ENCODE peak calls at places on chromosomes 4 and X, in eight cellular contexts. S is astrocyte of the spinal cord, M is activated B cell treated with CpG ODN at 0.5 μM for 24 hours, X is HCT116, K is foreskin fibroblast, Y is colonic mucosa, L is right lobe of liver, J is neural crest cell. N is an unnamed sample.

GRCh38 chrX:12984629-12985303 is 9.9 kb downstream of the TMSB4X start:
- DNase-seq in M (no peak), J (no peak), X (peak; percentile 21), K (peak; percentile 37), Y (no peak), L (no peak), S (peak; percentile 80), N (no peak)

GRCh38 chr4:95728145-95728544 is 111.7 kb upstream of the PDHA2 start:
- DNase-seq in S (peak; percentile 53), M (no peak), X (no peak), K (no peak), Y (no peak), J (no peak), L (no peak), N (no peak)

GRCh38 chr4:3814026-3814570 is 47.9 kb downstream of the ADRA2C start:
- DNase-seq in K (no peak), Y (no peak), J (no peak), M (no peak), X (no peak), L (no peak), S (no peak), N (no peak)

GRCh38 chrX:31931225-31931624 is 859.4 kb upstream of the FTHL17 start:
- DNase-seq in X (no peak), Y (no peak), J (no peak), K (no peak), S (peak; percentile 43), M (no peak), L (no peak), N (no peak)

GRCh38 chr4:154467886-154468285 is 23.7 kb downstream of the DCHS2 start:
- DNase-seq in S (no peak), X (no peak), K (peak; percentile 88), M (no peak), J (no peak), L (no peak), Y (no peak), N (no peak)

GRCh38 chrX:76802698-76803097 is 375.2 kb downstream of the MAGEE1 start:
- DNase-seq in J (no peak), S (no peak), K (no peak), Y (no peak), M (no peak), X (no peak), L (no peak), N (no peak)

GRCh38 chr4:60805500-60806313 is 394.4 kb upstream of the ADGRL3 start:
- DNase-seq in J (peak; percentile 6), L (no peak), K (peak; percentile 43), M (no peak), Y (no peak), S (peak; percentile 48), X (no peak), N (no peak)

GRCh38 chrX:2677764-2678163 is 13.3 kb upstream of the CD99 start:
- DNase-seq in S (peak; percentile 98), J (no peak), L (peak; percentile 43), M (no peak), K (peak; percentile 99), Y (peak; percentile 73), X (peak; percentile 40), N (no peak)

GRCh38 chrX:9390121-9390520 is 74.7 kb upstream of the TBL1X start:
- DNase-seq in J (no peak), L (no peak), M (no peak), S (peak; percentile 30), X (no peak), Y (no peak), K (no peak), N (no peak)

GRCh38 chr4:151766691-151767090 is 5.9 kb upstream of the GATB start:
- DNase-seq in K (no peak), S (no peak), L (no peak), M (no peak), J (no peak), X (peak; percentile 6), Y (no peak), N (no peak)

GRCh38 chr4:15317246-15317645 is 110.6 kb upstream of the C1QTNF7 start:
- DNase-seq in K (peak; percentile 58), L (no peak), J (no peak), M (no peak), X (no peak), S (no peak), Y (no peak), N (no peak)

GRCh38 chr4:63563288-63564014 is 845.8 kb downstream of the TECRL start:
- DNase-seq in K (no peak), L (no peak), J (no peak), M (no peak), Y (no peak), X (no peak), S (no peak), N (no peak)

GRCh38 chr4:19508442-19508841 is 743.3 kb upstream of the SLIT2 start:
- DNase-seq in S (no peak), L (no peak), K (no peak), Y (no peak), J (no peak), M (no peak), X (no peak), N (no peak)

GRCh38 chrX:109327271-109327670 is 154.6 kb downstream of the GUCY2F start:
- DNase-seq in J (no peak), S (peak; percentile 55), M (no peak), X (no peak), L (no peak), Y (no peak), K (no peak), N (no peak)

GRCh38 chr4:139798456-139798855 is 132.8 kb downstream of the MGST2 start:
- DNase-seq in X (no peak), J (no peak), S (no peak), L (no peak), Y (no peak), M (no peak), K (no peak), N (no peak)

GRCh38 chr4:3676907-3677495 is 89.2 kb upstream of the ADRA2C start:
- DNase-seq in Y (no peak), J (no peak), X (no peak), S (no peak), K (no peak), M (no peak), L (no peak), N (peak; percentile 36)

GRCh38 chrX:83588409-83588808 is 80.3 kb downstream of the POU3F4 start:
- DNase-seq in X (no peak), L (no peak), M (no peak), Y (no peak), S (no peak), J (no peak), K (no peak), N (no peak)

GRCh38 chr4:94375364-94375763 is 32.7 kb upstream of the HPGDS start:
- DNase-seq in X (no peak), Y (no peak), L (no peak), M (no peak), K (no peak), S (no peak), J (no peak), N (no peak)

GRCh38 chrX:132614297-132614696 is 125.5 kb upstream of the MBNL3 start:
- DNase-seq in J (no peak), Y (no peak), K (peak; percentile 33), M (no peak), S (no peak), X (no peak), L (peak; percentile 24), N (no peak)

GRCh38 chrX:136215559-136215958 is 35.6 kb downstream of the MAP7D3 start:
- DNase-seq in S (peak; percentile 32), Y (no peak), L (no peak), M (no peak), K (peak; percentile 19), X (no peak), J (no peak), N (no peak)

GRCh38 chr4:112942077-112942476 is 107.4 kb upstream of the ANK2 start:
- DNase-seq in X (no peak), S (no peak), L (no peak), K (no peak), J (no peak), Y (no peak), M (no peak), N (no peak)
- TF ChIP-seq CTCF in X (no peak), S (no peak), L (no peak), K (no peak), J (no peak), Y (no peak), M (no peak), N (no peak)

GRCh38 chr4:98505991-98506390 is 152.4 kb downstream of the TSPAN5 start:
- DNase-seq in K (no peak), S (no peak), X (no peak), M (no peak), J (no peak), L (no peak), Y (no peak), N (no peak)

GRCh38 chr4:98507299-98507698 is 151.1 kb downstream of the TSPAN5 start:
- DNase-seq in S (no peak), K (no peak), J (no peak), Y (no peak), L (no peak), X (no peak), M (no peak), N (no peak)

GRCh38 chr4:98508248-98508647 is 150.2 kb downstream of the TSPAN5 start:
- DNase-seq in J (no peak), L (no peak), K (no peak), X (no peak), M (no peak), Y (no peak), S (no peak), N (no peak)

GRCh38 chr4:98508825-98509539 is 149.4 kb downstream of the TSPAN5 start:
- DNase-seq in S (no peak), L (no peak), Y (no peak), K (no peak), J (no peak), X (peak; percentile 13), M (no peak), N (no peak)

DNA sequence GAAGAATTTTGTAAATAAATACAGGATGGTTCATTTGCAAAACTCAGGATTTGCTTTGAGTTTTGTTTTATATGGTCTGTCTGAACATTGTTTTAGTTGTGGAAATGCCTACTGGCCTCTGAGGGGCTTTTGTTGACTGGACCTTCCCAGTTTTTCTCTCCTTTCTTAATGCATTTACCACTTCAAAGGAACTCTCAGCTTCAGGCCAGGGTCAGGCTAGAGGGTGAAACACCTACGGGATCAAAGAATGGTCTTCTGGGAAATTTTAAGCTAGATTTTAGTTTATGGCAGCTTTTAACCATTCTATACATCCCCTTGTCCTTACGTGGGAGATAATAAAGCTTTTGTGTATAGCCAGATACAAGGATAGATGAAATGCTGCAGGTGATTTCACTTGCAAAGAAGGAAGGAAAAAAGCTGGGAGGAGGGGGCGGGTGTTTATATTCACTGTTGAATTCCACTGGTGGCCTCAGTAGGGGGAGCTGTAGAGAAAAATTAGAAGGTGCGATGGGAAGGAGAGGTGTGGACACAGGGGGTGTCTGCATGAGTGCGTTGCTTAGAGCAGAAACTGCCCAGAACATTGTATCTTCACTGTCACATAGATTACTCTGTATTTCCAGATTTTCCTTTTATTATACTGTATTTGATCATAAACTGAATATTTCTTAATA is 151.8 kb downstream of the TSPAN5 start:
- DNase-seq in M (no peak), Y (no peak), K (no peak), L (no peak), X (no peak), S (no peak), J (peak; percentile 16), N (no peak)
- TF ChIP-seq CTCF in M (no peak), Y (no peak), K (no peak), L (no peak), X (peak; percentile 61), S (peak; percentile 31), J (peak; percentile 37), N (peak; percentile 14)

GRCh38 chr4:13108096-13108495 is 376.0 kb downstream of the RAB28 start:
- DNase-seq in J (no peak), M (no peak), K (no peak), L (no peak), S (no peak), X (no peak), Y (no peak), N (no peak)
- TF ChIP-seq CTCF in J (no peak), M (no peak), K (no peak), L (no peak), S (no peak), X (peak; percentile 26), Y (no peak), N (no peak)

GRCh38 chr4:141620715-141621114 is 15.7 kb upstream of the IL15 start:
- DNase-seq in Y (no peak), M (no peak), X (no peak), L (no peak), J (no peak), S (no peak), K (no peak), N (no peak)
- TF ChIP-seq CTCF in Y (no peak), M (no peak), X (no peak), L (no peak), J (no peak), S (no peak), K (no peak), N (no peak)

N was measured in CD14-positive monocyte.